ENCODE peak calls at places on chromosome 18, in seven cellular contexts. L is Calu3; V is activated naive CD4-positive, alpha-beta T cell treated with anti-CD3 and anti-CD28 coated beads, Interleukin-2, amount 50 U/mL, for 16 hours; Z is NCI-H446 treated with DMSO at 0.1 percent for 48 hours; A is NCI-H1105 treated with DMSO at 0.1 percent for 48 hours; P is SJSA1; H is NAMALWA. T is an unnamed sample.
A peak's percentile ranks its signal among the peaks of the same experiment; 100 is the strongest.

GRCh38 chr18:54877076-54877475 is 48.8 kb downstream of the RAB27B start:
- DNase-seq in L (no peak), A (no peak), H (no peak), P (no peak), Z (no peak), V (no peak), T (no peak)

GRCh38 chr18:62420513-62421209 is 95.6 kb downstream of the TNFRSF11A start:
- DNase-seq in V (peak; percentile 81), Z (no peak), A (no peak), P (peak; percentile 55), H (no peak), L (peak; percentile 89), T (peak; percentile 81)

GRCh38 chr18:2914844-2915243 is 68.0 kb downstream of the EMILIN2 start:
- DNase-seq in A (no peak), Z (no peak), L (no peak), P (no peak), V (no peak), H (no peak), T (no peak)

GRCh38 chr18:48948112-48949050 is 2.4 kb downstream of the SMAD7 start:
- DNase-seq in V (peak; percentile 34), A (peak; percentile 62), P (peak; percentile 94), Z (no peak), L (peak; percentile 46), H (peak; percentile 84), T (peak; percentile 80)

GRCh38 chr18:58997811-58998337 is 133.2 kb downstream of the ZNF532 start:
- DNase-seq in A (no peak), P (peak; percentile 70), Z (peak; percentile 42), L (no peak), V (no peak), H (no peak), T (peak; percentile 88)

GRCh38 chr18:13428319-13428718 is 209.8 kb downstream of the LDLRAD4 start:
- DNase-seq in V (no peak), L (no peak), A (no peak), Z (no peak), H (no peak), P (no peak), T (no peak)

GRCh38 chr18:58848685-58849084 is 16.0 kb upstream of the ZNF532 start:
- DNase-seq in V (no peak), L (no peak), A (no peak), P (peak; percentile 69), Z (no peak), H (no peak), T (peak; percentile 87)

GRCh38 chr18:69240275-69240674 is 160.4 kb upstream of the DOK6 start:
- DNase-seq in P (no peak), V (no peak), L (no peak), Z (no peak), A (no peak), H (no peak), T (no peak)

GRCh38 chr18:23701544-23702064 is 12.4 kb downstream of the LAMA3 start:
- DNase-seq in A (no peak), L (no peak), V (no peak), Z (no peak), H (no peak), P (no peak), T (no peak)

GRCh38 chr18:63564576-63564975 is 22.4 kb downstream of the SERPINB12 start:
- DNase-seq in A (no peak), L (no peak), Z (no peak), P (no peak), V (no peak), H (no peak), T (no peak)

GRCh38 chr18:48872234-48873145 is 78.3 kb downstream of the SMAD7 start:
- DNase-seq in V (no peak), P (no peak), L (no peak), H (no peak), Z (no peak), A (no peak), T (peak; percentile 50)

GRCh38 chr18:32122039-32122438 is 30.4 kb downstream of the RNF138 start:
- DNase-seq in A (no peak), P (no peak), V (no peak), H (no peak), Z (no peak), L (no peak), T (no peak)

GRCh38 chr18:75823376-75823950 is 396.0 kb upstream of the SMIM21 start:
- DNase-seq in V (no peak), H (no peak), A (peak; percentile 68), L (no peak), P (no peak), Z (no peak), T (no peak)

GRCh38 chr18:3998698-3999333 is 456.3 kb downstream of the DLGAP1 start:
- DNase-seq in P (no peak), A (no peak), Z (peak; percentile 30), H (peak; percentile 57), L (peak; percentile 43), V (no peak), T (peak; percentile 56)

GRCh38 chr18:489244-490023 is 11.1 kb downstream of the COLEC12 start:
- DNase-seq in A (no peak), Z (no peak), V (no peak), P (peak; percentile 67), H (no peak), L (no peak), T (peak; percentile 87)

GRCh38 chr18:32610116-32610630 is 139.5 kb upstream of the GAREM1 start:
- DNase-seq in L (no peak), Z (no peak), A (no peak), H (no peak), V (no peak), P (no peak), T (no peak)